ENCODE peak calls at places on chromosomes 7 and 10, in four cellular contexts. I, W, G and H are unnamed samples.

GRCh38 chr10:86085686-86086085 is 280.9 kb downstream of the GRID1 start:
- DNase-seq in I (no peak), W (no peak), G (no peak), H (no peak)

GRCh38 chr10:132272061-132272766 is 35.5 kb downstream of the STK32C start:
- DNase-seq in I (no peak), W (peak; percentile 69), G (peak; percentile 51), H (no peak)

GRCh38 chr7:41994046-41994745 is 242.8 kb downstream of the GLI3 start:
- DNase-seq in I (no peak), W (no peak), G (no peak), H (no peak)

GRCh38 chr7:30901856-30902255 is 9.8 kb upstream of the AQP1 start:
- DNase-seq in I (no peak), W (no peak), G (no peak), H (no peak)

GRCh38 chr10:50224330-50224952 is 26.9 kb downstream of the ASAH2 start:
- DNase-seq in I (peak; percentile 60), W (no peak), G (no peak), H (peak; percentile 23)

GRCh38 chr7:149362696-149363095 is 98.2 kb downstream of the ZNF777 start:
- DNase-seq in I (no peak), W (no peak), G (no peak), H (no peak)

GRCh38 chr10:117597216-117597615 is 54.7 kb downstream of the EMX2 start:
- DNase-seq in I (no peak), W (no peak), G (no peak), H (no peak)

GRCh38 chr10:97047327-97047726 is 138.4 kb downstream of the SLIT1 start:
- DNase-seq in I (no peak), W (no peak), G (no peak), H (no peak)

GRCh38 chr7:151632750-151633515 is 113.2 kb upstream of the RHEB start:
- DNase-seq in I (no peak), W (peak; percentile 73), G (peak; percentile 75), H (no peak)

GRCh38 chr10:109327266-109327665 is 596.0 kb downstream of the XPNPEP1 start:
- DNase-seq in I (no peak), W (no peak), G (no peak), H (no peak)

GRCh38 chr10:125161570-125162139 is 1.3 kb upstream of the CTBP2 start:
- DNase-seq in I (no peak), W (no peak), G (peak; percentile 58), H (no peak)

GRCh38 chr7:96499532-96499931 is 177.6 kb upstream of the SLC25A13 start:
- DNase-seq in I (peak; percentile 28), W (no peak), G (no peak), H (no peak)

GRCh38 chr7:148044173-148044572 is 546.4 kb upstream of the C7orf33 start:
- DNase-seq in I (peak; percentile 92), W (no peak), G (no peak), H (no peak)

GRCh38 chr10:10734356-10735064 is 283.2 kb upstream of the CELF2 start:
- DNase-seq in I (no peak), W (no peak), G (no peak), H (no peak)

GRCh38 chr10:71966046-71967004 is 2.1 kb downstream of the CHST3 start:
- DNase-seq in I (no peak), W (peak; percentile 57), G (no peak), H (no peak)

GRCh38 chr10:132377326-132377725 is 19.7 kb upstream of the PWWP2B start:
- DNase-seq in I (no peak), W (no peak), G (no peak), H (no peak)

GRCh38 chr7:132773527-132773956 is 197.3 kb upstream of the PLXNA4 start:
- DNase-seq in I (no peak), W (no peak), G (no peak), H (peak; percentile 32)

GRCh38 chr7:114298011-114298410 is 116.6 kb upstream of the FOXP2 start:
- DNase-seq in I (no peak), W (no peak), G (no peak), H (no peak)

GRCh38 chr7:132536646-132537395 is 39.4 kb downstream of the PLXNA4 start:
- DNase-seq in I (no peak), W (no peak), G (no peak), H (peak; percentile 48)

GRCh38 chr7:131606346-131607290 is 50.2 kb upstream of the PODXL start:
- DNase-seq in I (no peak), W (no peak), G (no peak), H (no peak)

GRCh38 chr7:86775203-86775602 is 131.5 kb downstream of the GRM3 start:
- DNase-seq in I (no peak), W (no peak), G (no peak), H (no peak)

GRCh38 chr10:91635401-91636400 is 2.8 kb upstream of the PPP1R3C start:
- DNase-seq in I (peak; percentile 44), W (peak; percentile 76), G (no peak), H (no peak)

GRCh38 chr7:157682946-157683239 is 346.1 kb downstream of the DNAJB6 start:
- DNase-seq in I (no peak), W (no peak), G (no peak), H (no peak)

GRCh38 chr7:85001493-85002345 is 185.1 kb downstream of the SEMA3D start:
- DNase-seq in I (no peak), W (no peak), G (no peak), H (no peak)

GRCh38 chr7:81688622-81689411 is 81.0 kb downstream of the HGF start:
- DNase-seq in I (no peak), W (no peak), G (no peak), H (no peak)

GRCh38 chr7:85178531-85179298 is 8.1 kb downstream of the SEMA3D start:
- DNase-seq in I (no peak), W (no peak), G (no peak), H (no peak)

GRCh38 chr10:3094565-3095168 is 27.3 kb downstream of the PFKP start:
- DNase-seq in I (no peak), W (no peak), G (no peak), H (peak; percentile 62)

GRCh38 chr10:37856881-37857286 is 526 bp downstream of the ZNF248 start:
- DNase-seq in I (peak; percentile 59), W (peak; percentile 60), G (no peak), H (no peak)

GRCh38 chr10:103166527-103166926 is 26.5 kb downstream of the NT5C2 start:
- DNase-seq in I (no peak), W (no peak), G (no peak), H (no peak)

GRCh38 chr7:157568785-157569584 is 232.2 kb downstream of the DNAJB6 start:
- DNase-seq in I (peak; percentile 95), W (peak; percentile 72), G (peak; percentile 68), H (no peak)

GRCh38 chr7:2659556-2660358 is 28.0 kb downstream of the TTYH3 start:
- DNase-seq in I (no peak), W (no peak), G (no peak), H (no peak)

GRCh38 chr10:28471705-28472050 is 61.2 kb upstream of the WAC start:
- DNase-seq in I (no peak), W (no peak), G (no peak), H (no peak)

GRCh38 chr10:44006826-44007225 is 358.1 kb upstream of the ZNF32 start:
- DNase-seq in I (no peak), W (no peak), G (no peak), H (no peak)

GRCh38 chr10:103636996-103637395 is 143.5 kb downstream of the NEURL1 start:
- DNase-seq in I (no peak), W (no peak), G (peak; percentile 9), H (no peak)

GRCh38 chr10:33381897-33382578 is 47.6 kb upstream of the NRP1 start:
- DNase-seq in I (no peak), W (no peak), G (no peak), H (no peak)

GRCh38 chr7:159193543-159193942 is 48.9 kb upstream of the VIPR2 start:
- DNase-seq in I (no peak), W (no peak), G (no peak), H (no peak)